ENCODE peak calls at places on chromosomes 1 and 21, in eight cellular contexts. B, W, N, Q, M, J, G and Z are unnamed samples. For H3K4me1, the result is how much of the 10 kb centered on the place peaks cover.

GRCh38 chr1:86913399-86913895 is 479 bp downstream of the SELENOF start:
- DNase-seq in J (peak), Q (peak), W (no peak), G (no peak), B (peak), M (peak), N (no peak), Z (peak)

GRCh38 chr1:189962171-189962570 is 515.5 kb downstream of the BRINP3 start:
- DNase-seq in W (no peak), N (no peak), J (peak), B (no peak), Q (peak), M (no peak), G (no peak), Z (no peak)

GRCh38 chr1:204065174-204065985 is 7.5 kb upstream of the SOX13 start:
- DNase-seq in W (no peak), M (no peak), Q (peak), G (peak), N (no peak), J (peak), B (no peak), Z (no peak)

GRCh38 chr1:206891412-206891811 is 5.8 kb upstream of the IL24 start:
- DNase-seq in J (peak), G (no peak), N (no peak), B (no peak), W (no peak), M (no peak), Q (no peak), Z (no peak)

GRCh38 chr1:226939439-226940028 is 560 bp upstream of the COQ8A start:
- DNase-seq in M (peak), Q (no peak), J (peak), G (peak), B (peak), W (peak), N (no peak), Z (peak)

GRCh38 chr1:210010161-210010560 is 72.1 kb downstream of the SYT14 start:
- DNase-seq in N (no peak), B (no peak), Q (no peak), J (no peak), G (no peak), M (no peak), W (no peak), Z (no peak)

GRCh38 chr1:173342766-173343165 is 134.4 kb upstream of the PRDX6 start:
- DNase-seq in B (no peak), J (peak), Q (no peak), M (no peak), W (no peak), N (no peak), G (no peak), Z (no peak)

GRCh38 chr1:63148825-63149645 is 173.3 kb upstream of the FOXD3 start:
- DNase-seq in M (peak), Q (peak), W (no peak), G (no peak), N (peak), J (peak), B (peak), Z (no peak)

GRCh38 chr1:53946252-53947171 is at the start of gene LRRC42:
- DNase-seq in N (no peak), Q (no peak), M (no peak), G (no peak), B (peak), W (no peak), J (no peak), Z (no peak)

GRCh38 chr1:42958488-42959317 is at the start of gene SLC2A1:
- DNase-seq in M (peak), Q (peak), N (peak), G (peak), W (peak), J (peak), B (peak), Z (peak)

GRCh38 chr1:197544553-197544952 is 230.7 kb downstream of the DENND1B start:
- DNase-seq in W (no peak), G (no peak), M (no peak), N (no peak), Q (no peak), J (no peak), B (no peak), Z (no peak)

GRCh38 chr21:34355570-34355969 is 8.2 kb upstream of the KCNE2 start:
- DNase-seq in W (no peak), Q (no peak), N (no peak), B (no peak), M (no peak), G (no peak), J (no peak), Z (no peak)

GRCh38 chr21:41600116-41600515 is 92.2 kb upstream of the TMPRSS2 start:
- DNase-seq in J (no peak), Q (no peak), W (no peak), B (no peak), M (no peak), N (no peak), G (no peak), Z (no peak)

GRCh38 chr1:244760471-244760870 is 75.0 kb upstream of the COX20 start:
- DNase-seq in B (no peak), Q (no peak), M (no peak), J (no peak), N (no peak), W (no peak), G (no peak), Z (no peak)

GRCh38 chr1:30046751-30047150 is 676.6 kb downstream of the MATN1 start:
- DNase-seq in M (peak), J (no peak), B (no peak), Q (no peak), G (no peak), N (no peak), W (no peak), Z (peak)

GRCh38 chr1:46533179-46533864 is 18.1 kb downstream of the KNCN start:
- DNase-seq in J (peak), G (peak), Q (peak), B (no peak), M (no peak), W (no peak), N (no peak), Z (no peak)
- H3K4me3 ChIP-seq in J (peak), G (peak), Q (peak), B (no peak), M (peak), W (peak), N (no peak), Z (peak)

DNA sequence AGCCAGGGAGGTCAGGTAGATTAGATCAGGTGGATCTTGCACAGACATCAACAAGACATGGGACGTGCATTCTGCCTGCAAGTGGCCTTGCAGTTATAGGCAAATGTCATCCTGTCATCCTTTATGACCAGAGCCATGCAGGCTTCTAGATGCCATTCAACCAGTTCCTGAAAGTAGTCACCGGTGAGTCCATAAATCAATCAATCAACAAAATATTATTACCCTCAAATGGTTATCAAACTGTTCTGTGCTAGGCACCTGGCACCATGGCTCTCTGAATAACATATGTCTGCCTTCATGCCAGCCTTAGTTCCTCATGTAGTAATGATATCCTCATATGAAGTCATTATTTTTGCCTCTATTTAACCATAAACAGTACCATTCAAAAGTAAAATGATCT is 146.9 kb downstream of the TOMM20 start:
- DNase-seq in W (no peak), Q (no peak), J (no peak), M (no peak), G (no peak), B (no peak), N (no peak), Z (no peak)
- H3K4me1 ChIP-seq in W (half or more), Q (under half), J (under half), M (half or more), G (under half), B (half or more), N (half or more), Z (under half)

DNA sequence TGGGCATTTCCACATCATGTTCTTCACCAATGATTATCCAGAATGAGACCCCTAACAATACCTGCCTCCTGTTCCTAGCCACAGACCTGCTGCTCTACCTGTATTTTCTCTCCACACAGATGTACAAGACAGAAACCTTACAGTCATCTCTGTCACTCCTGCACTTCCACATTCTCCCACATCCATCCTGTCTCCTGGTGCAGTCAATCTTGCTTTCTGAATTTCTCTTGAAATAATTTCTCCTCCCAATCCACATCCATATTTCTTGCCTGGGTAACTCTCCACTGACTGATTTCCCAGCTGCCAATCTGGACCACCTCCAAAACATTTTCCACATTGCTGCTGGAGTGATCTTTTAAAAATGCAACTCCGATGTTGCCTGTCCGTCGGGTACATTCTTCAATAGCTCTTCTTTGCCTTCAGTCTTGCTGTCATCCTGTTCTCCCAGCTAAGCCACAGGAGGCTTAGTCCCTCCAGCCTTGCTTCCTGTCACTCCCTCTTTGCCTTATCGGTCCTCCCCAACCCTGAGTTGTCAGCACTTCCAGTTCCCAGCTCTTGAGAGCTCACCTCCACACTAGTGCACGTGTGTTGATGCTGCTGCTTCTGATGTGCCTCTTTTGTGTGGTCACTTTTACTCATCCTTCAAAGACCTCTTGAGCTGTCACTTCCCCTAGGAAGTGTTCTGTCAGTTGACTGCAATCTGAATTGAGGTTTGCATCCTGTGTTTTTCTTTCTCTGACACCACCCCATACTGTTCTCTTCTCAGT is 15.1 kb downstream of the UCK2 start:
- DNase-seq in Q (peak), B (peak), G (no peak), M (no peak), W (no peak), J (peak), N (no peak), Z (no peak)
- H3K4me3 ChIP-seq in Q (no peak), B (no peak), G (no peak), M (no peak), W (no peak), J (no peak), N (no peak), Z (no peak)

GRCh38 chr1:27438621-27439061 is 46.2 kb downstream of the GPR3 start:
- DNase-seq in J (no peak), W (no peak), M (peak), G (no peak), Q (no peak), N (no peak), B (no peak), Z (no peak)
- H3K4me1 ChIP-seq in J (under half), W (half or more), M (half or more), G (under half), Q (under half), N (under half), B (under half), Z (under half)

DNA sequence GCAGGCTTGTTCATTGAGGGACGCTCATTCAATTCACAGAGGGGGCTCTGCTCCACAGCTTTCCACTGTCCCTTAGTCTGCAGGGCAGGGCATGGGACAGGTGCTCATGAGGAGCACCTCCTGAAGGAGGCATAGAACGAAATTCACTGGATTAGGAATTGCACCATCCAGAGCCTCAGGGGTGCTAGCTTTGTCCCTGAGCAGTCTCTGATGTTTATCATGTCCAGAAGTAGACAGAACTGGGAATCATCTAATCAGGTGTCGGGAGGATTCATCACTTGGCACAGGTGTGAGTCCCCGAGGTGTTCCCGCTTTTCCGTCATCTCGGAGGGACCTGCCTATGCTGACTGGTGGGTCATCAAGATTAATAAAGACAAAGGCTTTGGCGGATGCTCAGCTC is 321.4 kb downstream of the AJAP1 start:
- DNase-seq in J (no peak), M (no peak), B (no peak), W (no peak), N (no peak), Q (no peak), G (no peak), Z (no peak)
- H3K4me3 ChIP-seq in J (no peak), M (no peak), B (no peak), W (no peak), N (no peak), Q (no peak), G (no peak), Z (no peak)

GRCh38 chr1:93033785-93034184 is 45.3 kb upstream of the MTF2 start:
- DNase-seq in G (no peak), Q (peak), B (peak), J (peak), N (no peak), W (no peak), M (no peak), Z (no peak)
- H3K4me1 ChIP-seq in G (under half), Q (under half), B (under half), J (under half), N (under half), W (under half), M (under half), Z (under half)